ENCODE peak calls at places on chromosomes 6 and 20, in nine cellular contexts. One of them, this sample, is unnamed. For H3K4me1 and H3K9me3, the result is how much of the 10 kb centered on the place peaks cover.

GRCh38 chr6:118372413-118372812 is 175.7 kb upstream of the PLN start:
- DNase-seq in uterus: no peak
- DNase-seq in breast epithelium: no peak
- DNase-seq in heart left ventricle: peak
- DNase-seq in CD8-positive, alpha-beta T cell: no peak
- DNase-seq in psoas muscle: peak
- DNase-seq in endodermal cell: no peak
- DNase-seq in osteoblast: no peak
- DNase-seq in PC-9: no peak
- DNase-seq in this sample: no peak

GRCh38 chr6:15474196-15474595 is 188.6 kb downstream of the DTNBP1 start:
- DNase-seq in uterus: no peak
- DNase-seq in breast epithelium: no peak
- DNase-seq in heart left ventricle: no peak
- DNase-seq in CD8-positive, alpha-beta T cell: no peak
- DNase-seq in psoas muscle: no peak
- DNase-seq in endodermal cell: no peak
- DNase-seq in osteoblast: no peak
- DNase-seq in PC-9: peak
- DNase-seq in this sample: no peak

GRCh38 chr6:42361036-42361435 is 90.7 kb downstream of the TRERF1 start:
- DNase-seq in uterus: no peak
- DNase-seq in breast epithelium: no peak
- DNase-seq in heart left ventricle: no peak
- DNase-seq in CD8-positive, alpha-beta T cell: no peak
- DNase-seq in psoas muscle: no peak
- DNase-seq in endodermal cell: no peak
- DNase-seq in osteoblast: no peak
- DNase-seq in PC-9: no peak
- DNase-seq in this sample: no peak

GRCh38 chr6:1242439-1242838 is 69.5 kb upstream of the FOXQ1 start:
- DNase-seq in uterus: no peak
- DNase-seq in breast epithelium: no peak
- DNase-seq in heart left ventricle: no peak
- DNase-seq in CD8-positive, alpha-beta T cell: no peak
- DNase-seq in psoas muscle: no peak
- DNase-seq in endodermal cell: no peak
- DNase-seq in osteoblast: no peak
- DNase-seq in PC-9: no peak
- DNase-seq in this sample: no peak

GRCh38 chr6:37021356-37022129 is 16.1 kb downstream of the FGD2 start:
- DNase-seq in uterus: no peak
- DNase-seq in breast epithelium: no peak
- DNase-seq in heart left ventricle: no peak
- DNase-seq in CD8-positive, alpha-beta T cell: peak
- DNase-seq in psoas muscle: no peak
- DNase-seq in endodermal cell: peak
- DNase-seq in osteoblast: no peak
- DNase-seq in PC-9: peak
- DNase-seq in this sample: peak

GRCh38 chr6:17035257-17035757 is 66.5 kb upstream of the STMND1 start:
- DNase-seq in uterus: no peak
- DNase-seq in breast epithelium: no peak
- DNase-seq in heart left ventricle: no peak
- DNase-seq in CD8-positive, alpha-beta T cell: no peak
- DNase-seq in psoas muscle: no peak
- DNase-seq in endodermal cell: no peak
- DNase-seq in osteoblast: no peak
- DNase-seq in PC-9: no peak
- DNase-seq in this sample: no peak

GRCh38 chr6:47440722-47441121 is 36.9 kb upstream of the CD2AP start:
- DNase-seq in uterus: no peak
- DNase-seq in breast epithelium: no peak
- DNase-seq in heart left ventricle: peak
- DNase-seq in CD8-positive, alpha-beta T cell: no peak
- DNase-seq in psoas muscle: no peak
- DNase-seq in endodermal cell: no peak
- DNase-seq in osteoblast: no peak
- DNase-seq in PC-9: no peak
- DNase-seq in this sample: no peak

GRCh38 chr6:1612902-1613301 is 3.2 kb downstream of the FOXC1 start:
- DNase-seq in uterus: no peak
- DNase-seq in breast epithelium: no peak
- DNase-seq in heart left ventricle: no peak
- DNase-seq in CD8-positive, alpha-beta T cell: no peak
- DNase-seq in psoas muscle: no peak
- DNase-seq in endodermal cell: peak
- DNase-seq in osteoblast: peak
- DNase-seq in PC-9: no peak
- DNase-seq in this sample: no peak

GRCh38 chr6:121920616-121921015 is 478.8 kb upstream of the HSF2 start:
- DNase-seq in uterus: no peak
- DNase-seq in breast epithelium: no peak
- DNase-seq in heart left ventricle: no peak
- DNase-seq in CD8-positive, alpha-beta T cell: no peak
- DNase-seq in psoas muscle: no peak
- DNase-seq in endodermal cell: no peak
- DNase-seq in osteoblast: no peak
- DNase-seq in PC-9: no peak
- DNase-seq in this sample: no peak
- H3K4me1 ChIP-seq in uterus: under half
- H3K4me1 ChIP-seq in breast epithelium: under half
- H3K4me1 ChIP-seq in heart left ventricle: under half
- H3K4me1 ChIP-seq in CD8-positive, alpha-beta T cell: under half
- H3K4me1 ChIP-seq in psoas muscle: under half
- H3K4me1 ChIP-seq in endodermal cell: under half
- H3K4me1 ChIP-seq in osteoblast: under half
- H3K4me1 ChIP-seq in PC-9: under half
- H3K4me1 ChIP-seq in this sample: under half

DNA sequence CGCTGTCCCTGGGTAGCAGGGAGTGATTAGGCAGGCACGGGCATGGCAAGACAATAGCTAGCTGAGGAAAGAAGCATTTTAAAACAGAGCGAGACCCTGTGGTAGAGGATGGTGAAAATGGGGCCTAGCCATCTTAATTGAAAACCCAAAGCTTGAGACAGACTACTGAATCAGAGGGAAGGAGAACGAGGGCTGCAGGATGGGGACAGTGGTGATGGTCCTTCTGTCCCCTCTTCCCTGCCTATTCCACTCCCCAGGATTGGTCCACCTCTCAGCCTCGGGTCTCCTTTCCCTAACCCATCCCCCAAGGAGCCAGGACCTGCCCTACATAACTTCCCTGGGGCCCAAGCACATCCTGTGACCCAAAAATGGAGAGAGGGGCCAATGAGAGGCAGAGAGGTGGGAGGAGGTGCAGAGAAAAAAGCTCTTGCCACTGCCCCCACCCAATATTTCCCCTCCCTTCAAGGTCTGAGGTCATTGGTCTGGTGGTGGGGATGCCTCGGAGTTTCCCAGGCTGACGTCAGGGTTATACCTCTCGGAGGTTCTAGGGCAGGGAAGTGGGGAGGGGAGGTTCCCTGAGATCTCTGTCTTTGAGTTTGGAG is 884 bp upstream of the CUTA start:
- DNase-seq in uterus: no peak
- DNase-seq in breast epithelium: no peak
- DNase-seq in heart left ventricle: no peak
- DNase-seq in CD8-positive, alpha-beta T cell: peak
- DNase-seq in psoas muscle: no peak
- DNase-seq in endodermal cell: no peak
- DNase-seq in osteoblast: peak
- DNase-seq in PC-9: no peak
- DNase-seq in this sample: no peak
- TF ChIP-seq CTCF in uterus: no peak
- TF ChIP-seq CTCF in breast epithelium: no peak
- TF ChIP-seq CTCF in heart left ventricle: no peak
- TF ChIP-seq CTCF in CD8-positive, alpha-beta T cell: no peak
- TF ChIP-seq CTCF in psoas muscle: no peak
- TF ChIP-seq CTCF in endodermal cell: no peak
- TF ChIP-seq CTCF in osteoblast: no peak
- TF ChIP-seq CTCF in PC-9: no peak
- TF ChIP-seq CTCF in this sample: no peak

DNA sequence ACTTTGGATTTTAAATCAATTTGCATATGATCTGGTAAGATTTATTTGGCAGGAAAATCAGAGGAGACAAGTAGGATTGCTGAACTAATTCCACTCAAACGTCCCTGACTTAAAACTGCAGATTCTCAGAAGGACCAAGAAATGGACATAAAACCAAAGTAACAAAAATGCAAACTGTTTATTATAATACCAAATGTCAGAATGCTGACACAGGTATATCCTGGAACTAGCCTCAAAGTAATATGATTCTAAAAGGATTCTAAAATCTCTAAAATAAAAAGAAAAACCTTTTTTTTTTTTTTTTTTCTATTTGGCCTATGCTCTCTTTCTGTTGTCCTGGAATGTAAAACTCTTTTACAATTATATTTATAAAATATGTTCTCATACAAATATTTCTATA is 74.4 kb upstream of the BTBD3 start:
- DNase-seq in uterus: no peak
- DNase-seq in breast epithelium: no peak
- DNase-seq in heart left ventricle: no peak
- DNase-seq in CD8-positive, alpha-beta T cell: no peak
- DNase-seq in psoas muscle: no peak
- DNase-seq in endodermal cell: no peak
- DNase-seq in osteoblast: no peak
- DNase-seq in PC-9: no peak
- DNase-seq in this sample: no peak
- H3K9me3 ChIP-seq in uterus: under half
- H3K9me3 ChIP-seq in breast epithelium: under half
- H3K9me3 ChIP-seq in heart left ventricle: under half
- H3K9me3 ChIP-seq in CD8-positive, alpha-beta T cell: under half
- H3K9me3 ChIP-seq in psoas muscle: under half
- H3K9me3 ChIP-seq in endodermal cell: under half
- H3K9me3 ChIP-seq in osteoblast: under half
- H3K9me3 ChIP-seq in PC-9: under half
- H3K9me3 ChIP-seq in this sample: under half

DNA sequence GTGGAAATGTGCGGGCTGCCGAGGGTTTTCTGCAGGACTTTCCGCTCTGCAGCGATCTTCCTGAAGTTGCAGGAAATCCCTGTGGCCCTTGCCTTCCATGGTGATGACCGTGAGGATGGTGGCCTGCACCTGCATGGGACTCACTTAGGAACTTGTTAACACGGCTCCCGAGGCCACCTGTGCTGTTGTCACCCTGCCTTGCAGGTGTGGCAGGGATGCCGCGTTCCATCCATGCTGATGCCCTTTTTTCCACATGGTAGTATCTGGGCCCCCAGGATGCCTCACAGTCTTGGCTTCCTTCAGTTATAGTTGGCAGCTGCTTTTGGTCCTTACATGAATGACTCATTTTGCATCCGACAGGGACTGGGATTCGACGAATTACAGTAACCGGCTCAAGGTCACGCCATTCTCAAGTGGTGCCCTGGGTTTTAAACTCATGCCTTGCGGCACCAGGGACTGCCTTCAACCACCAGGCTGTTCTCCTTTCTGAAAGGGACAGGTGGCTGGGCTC is 37.2 kb downstream of the SYNJ2 start:
- DNase-seq in uterus: no peak
- DNase-seq in breast epithelium: no peak
- DNase-seq in heart left ventricle: no peak
- DNase-seq in CD8-positive, alpha-beta T cell: no peak
- DNase-seq in psoas muscle: no peak
- DNase-seq in endodermal cell: no peak
- DNase-seq in osteoblast: peak
- DNase-seq in PC-9: no peak
- DNase-seq in this sample: no peak
- H3K4me1 ChIP-seq in uterus: under half
- H3K4me1 ChIP-seq in breast epithelium: under half
- H3K4me1 ChIP-seq in heart left ventricle: under half
- H3K4me1 ChIP-seq in CD8-positive, alpha-beta T cell: under half
- H3K4me1 ChIP-seq in psoas muscle: under half
- H3K4me1 ChIP-seq in endodermal cell: under half
- H3K4me1 ChIP-seq in osteoblast: half or more
- H3K4me1 ChIP-seq in PC-9: under half
- H3K4me1 ChIP-seq in this sample: under half

DNA sequence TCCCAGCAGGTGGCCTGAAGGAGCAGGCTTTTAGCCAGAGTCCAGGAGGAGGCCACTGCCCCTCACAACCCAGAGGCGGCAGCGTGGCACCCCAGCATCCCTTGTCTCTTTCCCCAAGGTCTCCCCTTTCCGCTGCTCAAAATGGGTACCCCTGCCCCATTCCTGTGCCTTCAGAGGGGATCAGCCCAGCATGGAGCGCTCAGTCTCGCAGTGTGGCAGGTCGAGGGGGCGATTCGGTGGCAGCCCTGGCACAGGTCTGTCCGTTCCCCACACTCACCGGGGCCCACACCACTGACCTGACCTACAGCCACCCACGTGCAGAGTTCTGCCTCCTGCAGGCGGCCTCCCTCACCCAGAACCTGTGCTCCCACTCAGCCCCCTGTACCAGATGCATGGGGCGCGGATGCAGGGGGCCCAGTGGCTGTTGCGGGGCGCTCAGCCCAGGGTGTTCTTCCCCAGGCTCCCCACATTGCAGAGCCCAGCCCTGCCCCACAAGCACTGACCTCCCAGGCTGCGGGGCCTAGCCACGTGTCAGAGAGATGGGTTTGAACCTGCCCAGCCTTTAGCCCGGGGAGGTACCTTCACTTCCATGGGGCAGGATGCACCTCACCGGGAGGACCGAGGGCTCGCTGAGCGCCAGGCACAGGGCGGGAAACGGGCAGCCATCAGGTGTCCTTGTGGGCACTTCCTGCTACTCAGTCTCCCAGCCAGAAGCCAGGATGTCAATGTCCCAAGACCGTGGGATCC is 41.8 kb downstream of the DSTN start:
- DNase-seq in uterus: no peak
- DNase-seq in breast epithelium: no peak
- DNase-seq in heart left ventricle: no peak
- DNase-seq in CD8-positive, alpha-beta T cell: no peak
- DNase-seq in psoas muscle: peak
- DNase-seq in endodermal cell: peak
- DNase-seq in osteoblast: peak
- DNase-seq in PC-9: no peak
- DNase-seq in this sample: no peak
- TF ChIP-seq CTCF in uterus: peak
- TF ChIP-seq CTCF in breast epithelium: peak
- TF ChIP-seq CTCF in heart left ventricle: no peak
- TF ChIP-seq CTCF in CD8-positive, alpha-beta T cell: peak
- TF ChIP-seq CTCF in psoas muscle: peak
- TF ChIP-seq CTCF in endodermal cell: peak
- TF ChIP-seq CTCF in osteoblast: peak
- TF ChIP-seq CTCF in PC-9: peak
- TF ChIP-seq CTCF in this sample: no peak

DNA sequence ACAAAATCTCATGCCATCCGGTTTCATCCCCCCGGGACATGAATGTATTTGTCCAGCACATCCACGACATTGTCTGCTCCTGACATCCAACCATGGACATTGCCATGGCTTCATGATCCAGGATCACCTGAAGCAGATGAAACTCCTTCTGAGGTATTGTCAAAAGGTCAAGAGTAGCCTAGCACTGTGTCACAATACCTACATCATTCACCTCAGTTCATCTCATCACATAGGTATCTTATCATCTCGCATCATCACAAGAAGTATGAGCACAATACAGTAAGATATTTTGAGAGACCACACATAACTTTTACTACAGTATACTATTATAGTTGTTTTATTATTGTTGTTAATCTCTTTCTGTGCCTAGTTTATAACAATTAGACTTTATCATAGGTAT is 33.5 kb downstream of the ZNF184 start:
- DNase-seq in uterus: no peak
- DNase-seq in breast epithelium: no peak
- DNase-seq in heart left ventricle: no peak
- DNase-seq in CD8-positive, alpha-beta T cell: no peak
- DNase-seq in psoas muscle: no peak
- DNase-seq in endodermal cell: no peak
- DNase-seq in osteoblast: no peak
- DNase-seq in PC-9: no peak
- DNase-seq in this sample: no peak
- H3K9me3 ChIP-seq in uterus: under half
- H3K9me3 ChIP-seq in breast epithelium: under half
- H3K9me3 ChIP-seq in heart left ventricle: under half
- H3K9me3 ChIP-seq in CD8-positive, alpha-beta T cell: under half
- H3K9me3 ChIP-seq in psoas muscle: under half
- H3K9me3 ChIP-seq in endodermal cell: under half
- H3K9me3 ChIP-seq in osteoblast: under half
- H3K9me3 ChIP-seq in PC-9: under half
- H3K9me3 ChIP-seq in this sample: under half